ENCODE peak calls at places on chromosome 21, in eight cellular contexts. One of them, this sample, is unnamed.
A peak's percentile ranks its signal among the peaks of the same experiment; 100 is the strongest.

GRCh38 chr21:42151148-42152074 is 67.5 kb upstream of the ABCG1 start:
- DNase-seq in T-helper 17 cell: no peak
- DNase-seq in effector memory CD8-positive, alpha-beta T cell: no peak
- DNase-seq in cortex of kidney: no peak
- DNase-seq in epithelial cell of prostate: no peak
- DNase-seq in adipocyte: no peak
- DNase-seq in CD8-positive, alpha-beta memory T cell: no peak
- DNase-seq in Ammon's horn: no peak
- DNase-seq in this sample: no peak

GRCh38 chr21:42555756-42556438 is 42.2 kb downstream of the SLC37A1 start:
- DNase-seq in T-helper 17 cell: no peak
- DNase-seq in CD8-positive, alpha-beta memory T cell: no peak
- DNase-seq in epithelial cell of prostate: no peak
- DNase-seq in Ammon's horn: no peak
- DNase-seq in cortex of kidney: no peak
- DNase-seq in adipocyte: no peak
- DNase-seq in effector memory CD8-positive, alpha-beta T cell: no peak
- DNase-seq in this sample: no peak

GRCh38 chr21:44990921-44991320 is 51.1 kb downstream of the SLX9 start:
- DNase-seq in adipocyte: no peak
- DNase-seq in epithelial cell of prostate: no peak
- DNase-seq in cortex of kidney: no peak
- DNase-seq in CD8-positive, alpha-beta memory T cell: no peak
- DNase-seq in T-helper 17 cell: no peak
- DNase-seq in effector memory CD8-positive, alpha-beta T cell: no peak
- DNase-seq in Ammon's horn: no peak
- DNase-seq in this sample: no peak

GRCh38 chr21:44686000-44686781 is 4.2 kb upstream of the KRTAP12-1 start:
- DNase-seq in cortex of kidney: no peak
- DNase-seq in epithelial cell of prostate: no peak
- DNase-seq in T-helper 17 cell: no peak
- DNase-seq in CD8-positive, alpha-beta memory T cell: no peak
- DNase-seq in effector memory CD8-positive, alpha-beta T cell: no peak
- DNase-seq in Ammon's horn: no peak
- DNase-seq in adipocyte: no peak
- DNase-seq in this sample: no peak

GRCh38 chr21:23951251-23951650 is 1656.0 kb downstream of the MRPL39 start:
- DNase-seq in adipocyte: no peak
- DNase-seq in Ammon's horn: no peak
- DNase-seq in epithelial cell of prostate: no peak
- DNase-seq in CD8-positive, alpha-beta memory T cell: no peak
- DNase-seq in cortex of kidney: no peak
- DNase-seq in T-helper 17 cell: no peak
- DNase-seq in effector memory CD8-positive, alpha-beta T cell: no peak
- DNase-seq in this sample: no peak

GRCh38 chr21:34908424-34909055 is 140.6 kb downstream of the RUNX1 start:
- DNase-seq in CD8-positive, alpha-beta memory T cell: no peak
- DNase-seq in Ammon's horn: peak; percentile 39
- DNase-seq in cortex of kidney: no peak
- DNase-seq in T-helper 17 cell: no peak
- DNase-seq in epithelial cell of prostate: no peak
- DNase-seq in adipocyte: peak; percentile 58
- DNase-seq in effector memory CD8-positive, alpha-beta T cell: no peak
- DNase-seq in this sample: no peak

GRCh38 chr21:18041012-18041411 is 203.6 kb upstream of the CHODL start:
- DNase-seq in Ammon's horn: peak; percentile 21
- DNase-seq in CD8-positive, alpha-beta memory T cell: no peak
- DNase-seq in cortex of kidney: no peak
- DNase-seq in T-helper 17 cell: no peak
- DNase-seq in effector memory CD8-positive, alpha-beta T cell: peak; percentile 1
- DNase-seq in epithelial cell of prostate: no peak
- DNase-seq in adipocyte: no peak
- DNase-seq in this sample: no peak

GRCh38 chr21:15592271-15592860 is 137.4 kb upstream of the USP25 start:
- DNase-seq in epithelial cell of prostate: no peak
- DNase-seq in Ammon's horn: peak; percentile 72
- DNase-seq in cortex of kidney: no peak
- DNase-seq in T-helper 17 cell: no peak
- DNase-seq in adipocyte: peak; percentile 75
- DNase-seq in effector memory CD8-positive, alpha-beta T cell: peak; percentile 8
- DNase-seq in CD8-positive, alpha-beta memory T cell: peak; percentile 21
- DNase-seq in this sample: peak; percentile 14

GRCh38 chr21:42403611-42404231 is at the start of gene UBASH3A:
- DNase-seq in adipocyte: no peak
- DNase-seq in effector memory CD8-positive, alpha-beta T cell: peak; percentile 35
- DNase-seq in T-helper 17 cell: no peak
- DNase-seq in CD8-positive, alpha-beta memory T cell: peak; percentile 84
- DNase-seq in Ammon's horn: no peak
- DNase-seq in epithelial cell of prostate: no peak
- DNase-seq in cortex of kidney: no peak
- DNase-seq in this sample: no peak

GRCh38 chr21:42865361-42866160 is 13.8 kb downstream of the WDR4 start:
- DNase-seq in epithelial cell of prostate: no peak
- DNase-seq in adipocyte: no peak
- DNase-seq in T-helper 17 cell: no peak
- DNase-seq in effector memory CD8-positive, alpha-beta T cell: no peak
- DNase-seq in Ammon's horn: peak; percentile 50
- DNase-seq in CD8-positive, alpha-beta memory T cell: no peak
- DNase-seq in cortex of kidney: no peak
- DNase-seq in this sample: no peak

GRCh38 chr21:36005018-36005417 is 55.3 kb downstream of the SETD4 start:
- DNase-seq in T-helper 17 cell: no peak
- DNase-seq in adipocyte: no peak
- DNase-seq in cortex of kidney: no peak
- DNase-seq in effector memory CD8-positive, alpha-beta T cell: no peak
- DNase-seq in CD8-positive, alpha-beta memory T cell: no peak
- DNase-seq in epithelial cell of prostate: no peak
- DNase-seq in Ammon's horn: no peak
- DNase-seq in this sample: no peak

GRCh38 chr21:46077674-46078101 is 20.2 kb upstream of the COL6A2 start:
- DNase-seq in Ammon's horn: no peak
- DNase-seq in cortex of kidney: no peak
- DNase-seq in epithelial cell of prostate: no peak
- DNase-seq in effector memory CD8-positive, alpha-beta T cell: no peak
- DNase-seq in adipocyte: no peak
- DNase-seq in CD8-positive, alpha-beta memory T cell: no peak
- DNase-seq in T-helper 17 cell: no peak
- DNase-seq in this sample: no peak

GRCh38 chr21:43917515-43918384 is 52.7 kb downstream of the AGPAT3 start:
- DNase-seq in effector memory CD8-positive, alpha-beta T cell: peak; percentile 41
- DNase-seq in cortex of kidney: no peak
- DNase-seq in CD8-positive, alpha-beta memory T cell: no peak
- DNase-seq in epithelial cell of prostate: no peak
- DNase-seq in T-helper 17 cell: no peak
- DNase-seq in Ammon's horn: no peak
- DNase-seq in adipocyte: no peak
- DNase-seq in this sample: no peak

GRCh38 chr21:35417762-35418161 is 368.7 kb upstream of the RUNX1 start:
- DNase-seq in cortex of kidney: no peak
- DNase-seq in adipocyte: no peak
- DNase-seq in Ammon's horn: no peak
- DNase-seq in epithelial cell of prostate: no peak
- DNase-seq in T-helper 17 cell: no peak
- DNase-seq in CD8-positive, alpha-beta memory T cell: no peak
- DNase-seq in effector memory CD8-positive, alpha-beta T cell: no peak
- DNase-seq in this sample: no peak

GRCh38 chr21:39011911-39012310 is 171.3 kb downstream of the PSMG1 start:
- DNase-seq in cortex of kidney: no peak
- DNase-seq in T-helper 17 cell: no peak
- DNase-seq in epithelial cell of prostate: no peak
- DNase-seq in CD8-positive, alpha-beta memory T cell: no peak
- DNase-seq in Ammon's horn: no peak
- DNase-seq in effector memory CD8-positive, alpha-beta T cell: no peak
- DNase-seq in adipocyte: no peak
- DNase-seq in this sample: no peak

GRCh38 chr21:37071561-37072238 is 1.2 kb downstream of the PIGP start:
- DNase-seq in Ammon's horn: peak; percentile 51
- DNase-seq in effector memory CD8-positive, alpha-beta T cell: no peak
- DNase-seq in epithelial cell of prostate: no peak
- DNase-seq in CD8-positive, alpha-beta memory T cell: no peak
- DNase-seq in T-helper 17 cell: no peak
- DNase-seq in adipocyte: peak; percentile 85
- DNase-seq in cortex of kidney: no peak
- DNase-seq in this sample: peak; percentile 21

GRCh38 chr21:15141236-15141970 is 76.6 kb upstream of the NRIP1 start:
- DNase-seq in cortex of kidney: no peak
- DNase-seq in adipocyte: no peak
- DNase-seq in effector memory CD8-positive, alpha-beta T cell: no peak
- DNase-seq in T-helper 17 cell: no peak
- DNase-seq in epithelial cell of prostate: no peak
- DNase-seq in Ammon's horn: no peak
- DNase-seq in CD8-positive, alpha-beta memory T cell: no peak
- DNase-seq in this sample: no peak

GRCh38 chr21:35316933-35317332 is 267.8 kb upstream of the RUNX1 start:
- DNase-seq in cortex of kidney: no peak
- DNase-seq in adipocyte: peak; percentile 22
- DNase-seq in effector memory CD8-positive, alpha-beta T cell: no peak
- DNase-seq in T-helper 17 cell: no peak
- DNase-seq in epithelial cell of prostate: no peak
- DNase-seq in CD8-positive, alpha-beta memory T cell: no peak
- DNase-seq in Ammon's horn: no peak
- DNase-seq in this sample: no peak

GRCh38 chr21:42721341-42721824 is 68.0 kb downstream of the PDE9A start:
- DNase-seq in cortex of kidney: no peak
- DNase-seq in epithelial cell of prostate: no peak
- DNase-seq in CD8-positive, alpha-beta memory T cell: no peak
- DNase-seq in T-helper 17 cell: no peak
- DNase-seq in adipocyte: no peak
- DNase-seq in Ammon's horn: no peak
- DNase-seq in effector memory CD8-positive, alpha-beta T cell: no peak
- DNase-seq in this sample: no peak

GRCh38 chr21:15992171-15992570 is 262.4 kb downstream of the USP25 start:
- DNase-seq in epithelial cell of prostate: no peak
- DNase-seq in cortex of kidney: no peak
- DNase-seq in CD8-positive, alpha-beta memory T cell: no peak
- DNase-seq in Ammon's horn: no peak
- DNase-seq in effector memory CD8-positive, alpha-beta T cell: no peak
- DNase-seq in adipocyte: no peak
- DNase-seq in T-helper 17 cell: no peak
- DNase-seq in this sample: no peak

GRCh38 chr21:35048706-35049617 is at the start of gene RUNX1:
- DNase-seq in cortex of kidney: no peak
- DNase-seq in epithelial cell of prostate: no peak
- DNase-seq in effector memory CD8-positive, alpha-beta T cell: peak; percentile 81
- DNase-seq in CD8-positive, alpha-beta memory T cell: peak; percentile 84
- DNase-seq in T-helper 17 cell: peak; percentile 46
- DNase-seq in adipocyte: peak; percentile 42
- DNase-seq in Ammon's horn: peak; percentile 67
- DNase-seq in this sample: no peak

GRCh38 chr21:46009951-46010655 is 28.5 kb downstream of the COL6A1 start:
- DNase-seq in Ammon's horn: no peak
- DNase-seq in effector memory CD8-positive, alpha-beta T cell: no peak
- DNase-seq in T-helper 17 cell: no peak
- DNase-seq in CD8-positive, alpha-beta memory T cell: no peak
- DNase-seq in adipocyte: no peak
- DNase-seq in cortex of kidney: no peak
- DNase-seq in epithelial cell of prostate: no peak
- DNase-seq in this sample: no peak

GRCh38 chr21:43598416-43599120 is 60.7 kb downstream of the HSF2BP start:
- DNase-seq in Ammon's horn: no peak
- DNase-seq in adipocyte: peak; percentile 90
- DNase-seq in effector memory CD8-positive, alpha-beta T cell: no peak
- DNase-seq in epithelial cell of prostate: no peak
- DNase-seq in T-helper 17 cell: no peak
- DNase-seq in cortex of kidney: no peak
- DNase-seq in CD8-positive, alpha-beta memory T cell: no peak
- DNase-seq in this sample: no peak

This sample was measured in cerebellar nuclear complex.